ENCODE peak calls at places on chromosomes 11 and 22, in five cellular contexts. V is mesenchymal stem cell; W is RWPE1; M is CD8-positive, alpha-beta T cell; J is GM23338. L is an unnamed sample.
A peak's percentile ranks its signal among the peaks of the same experiment; 100 is the strongest.

GRCh38 chr11:130740819-130741218 is 175.5 kb downstream of the SNX19 start:
- DNase-seq in V (no peak), W (no peak), M (no peak), J (no peak), L (no peak)

GRCh38 chr11:2750601-2751522 is 51.1 kb upstream of the KCNQ1OT1 start:
- DNase-seq in V (no peak), W (no peak), M (no peak), J (no peak), L (no peak)

GRCh38 chr11:63767415-63768231 is 952 bp downstream of the ZFTA start:
- DNase-seq in V (peak; percentile 84), W (peak; percentile 65), M (peak; percentile 31), J (peak; percentile 99), L (no peak)

GRCh38 chr11:61516675-61517516 is 8.3 kb downstream of the LRRC10B start:
- DNase-seq in V (peak; percentile 50), W (peak; percentile 72), M (peak; percentile 63), J (peak; percentile 80), L (no peak)

GRCh38 chr11:36500315-36500721 is 9.8 kb downstream of the TRAF6 start:
- DNase-seq in V (peak; percentile 94), W (peak; percentile 63), M (no peak), J (no peak), L (peak; percentile 33)

GRCh38 chr11:61626580-61627380 is 45.9 kb upstream of the SYT7 start:
- DNase-seq in V (peak; percentile 66), W (peak; percentile 91), M (no peak), J (peak; percentile 79), L (peak; percentile 81)

GRCh38 chr22:50348058-50348457 is 4.9 kb downstream of the PPP6R2 start:
- DNase-seq in V (no peak), W (no peak), M (no peak), J (no peak), L (no peak)

GRCh38 chr11:64299847-64300648 is at the start of gene CATSPERZ:
- DNase-seq in V (no peak), W (no peak), M (no peak), J (peak; percentile 81), L (no peak)

GRCh38 chr11:69468236-69468635 is 13.2 kb upstream of the LINC01488 start:
- DNase-seq in V (no peak), W (no peak), M (no peak), J (no peak), L (no peak)

GRCh38 chr11:79744941-79745340 is 304.1 kb upstream of the TENM4 start:
- DNase-seq in V (no peak), W (no peak), M (no peak), J (no peak), L (peak; percentile 8)

GRCh38 chr22:24728790-24729637 is 45.5 kb downstream of the PIWIL3 start:
- DNase-seq in V (peak; percentile 49), W (no peak), M (no peak), J (peak; percentile 9), L (no peak)

GRCh38 chr22:42273855-42274451 is 3.5 kb upstream of the TCF20 start:
- DNase-seq in V (peak; percentile 4), W (no peak), M (no peak), J (peak; percentile 68), L (no peak)

GRCh38 chr11:75563978-75564552 is 2.0 kb downstream of the SERPINH1 start:
- DNase-seq in V (peak; percentile 90), W (peak; percentile 71), M (no peak), J (peak; percentile 91), L (no peak)

GRCh38 chr22:17872491-17872890 is 98.2 kb upstream of the BID start:
- DNase-seq in V (no peak), W (peak; percentile 87), M (no peak), J (no peak), L (peak; percentile 90)

GRCh38 chr22:37611202-37611601 is 2.6 kb downstream of the GGA1 start:
- DNase-seq in V (no peak), W (no peak), M (no peak), J (no peak), L (no peak)

GRCh38 chr11:79236541-79236971 is 204.3 kb downstream of the TENM4 start:
- DNase-seq in V (peak; percentile 89), W (no peak), M (no peak), J (no peak), L (no peak)

GRCh38 chr11:30107899-30108298 is 91.1 kb upstream of the KCNA4 start:
- DNase-seq in V (no peak), W (peak; percentile 50), M (no peak), J (no peak), L (peak; percentile 14)

GRCh38 chr11:8342821-8343681 is 79.4 kb upstream of the LMO1 start:
- DNase-seq in V (no peak), W (no peak), M (no peak), J (no peak), L (no peak)

GRCh38 chr22:36330655-36331305 is 57.0 kb downstream of the MYH9 start:
- DNase-seq in V (peak; percentile 85), W (no peak), M (no peak), J (no peak), L (no peak)

GRCh38 chr11:130774703-130775102 is 141.6 kb downstream of the SNX19 start:
- DNase-seq in V (no peak), W (no peak), M (no peak), J (no peak), L (no peak)

GRCh38 chr22:39534092-39534506 is 1.6 kb upstream of the RPS19BP1 start:
- DNase-seq in V (no peak), W (no peak), M (no peak), J (peak; percentile 43), L (no peak)

DNA sequence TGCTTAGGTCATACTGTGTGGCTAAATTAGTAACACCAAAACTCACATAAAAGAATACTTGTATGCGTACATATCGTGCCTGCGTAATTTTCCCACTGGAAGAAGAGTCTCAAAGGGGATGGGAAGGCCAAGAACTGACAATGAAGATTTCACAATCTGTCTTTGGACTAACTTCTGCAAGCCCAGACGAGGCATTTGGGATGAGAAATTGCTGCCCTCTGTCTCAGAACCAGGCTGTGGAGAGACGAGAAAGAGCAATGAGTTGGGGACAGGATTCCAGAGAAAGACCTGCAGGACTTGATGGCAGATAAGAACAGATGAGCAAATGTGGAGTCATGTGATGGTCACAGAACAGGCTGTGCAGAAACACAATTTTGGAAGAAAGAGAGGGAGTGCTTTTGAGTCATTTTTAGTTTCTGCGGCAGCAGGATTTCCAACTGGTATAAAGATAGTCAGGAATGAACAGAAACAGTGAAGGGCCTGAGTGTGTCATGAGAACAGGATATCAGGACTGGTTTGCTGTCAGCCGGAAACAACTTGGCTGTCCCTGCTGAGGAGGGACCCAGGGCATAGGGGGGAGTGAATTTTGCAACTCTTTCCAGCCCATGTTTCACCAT is 82.7 kb upstream of the CTSC start:
- DNase-seq in V (peak; percentile 74), W (peak; percentile 72), M (no peak), J (no peak), L (peak; percentile 98)
- H3K27ac ChIP-seq in V (no peak overlapping the region), W (peak overlapping the region; percentile 76), M (no peak overlapping the region), J (no peak overlapping the region), L (peak overlapping the region; percentile 97)

DNA sequence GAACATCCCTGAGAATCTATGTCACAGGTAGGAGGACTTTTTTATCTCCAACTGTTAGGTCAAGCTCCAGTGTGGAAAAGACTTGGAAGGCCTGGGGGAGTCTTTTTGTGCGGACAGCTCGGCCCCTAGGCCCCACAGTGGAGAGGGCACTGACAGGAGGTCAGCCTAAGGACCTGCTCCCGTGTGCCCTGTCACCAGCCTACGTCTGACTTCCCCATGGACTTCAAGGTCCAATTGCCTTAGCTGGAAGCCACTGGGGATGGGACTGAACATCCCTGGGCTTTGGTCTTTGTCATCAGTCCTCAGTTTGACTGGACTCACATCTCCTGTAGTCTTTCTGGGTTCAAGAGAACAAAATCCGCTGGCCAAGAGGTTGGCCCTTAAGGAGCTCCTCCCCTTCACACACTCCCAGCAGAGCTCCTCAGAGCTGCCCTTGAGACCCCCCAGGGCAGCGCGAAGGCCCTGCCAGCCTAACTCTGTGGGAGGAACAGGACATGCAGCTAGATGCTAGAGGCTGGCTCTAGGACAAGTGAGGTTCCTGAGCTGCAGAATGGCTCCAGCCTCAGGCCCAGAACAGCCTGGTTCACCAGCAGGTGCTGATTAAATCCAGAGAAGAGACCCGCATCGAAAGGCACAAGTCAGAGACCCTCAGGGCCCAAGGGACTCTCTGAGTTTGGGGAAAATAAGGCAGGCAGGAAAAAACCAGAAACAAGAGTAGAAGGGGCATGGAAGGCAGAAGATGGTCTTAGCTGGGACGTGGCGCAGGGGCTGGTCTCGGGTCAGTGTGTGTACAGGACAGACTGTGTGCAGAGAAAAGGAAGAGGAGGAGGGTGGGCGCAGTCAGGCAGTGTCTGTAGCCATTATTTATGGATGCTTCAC is 31.6 kb downstream of the PPP2R1B start:
- DNase-seq in V (no peak), W (no peak), M (no peak), J (no peak), L (no peak)
- H3K27ac ChIP-seq in V (peak overlapping the region; percentile 90), W (peak overlapping the region; percentile 87), M (no peak overlapping the region), J (peak overlapping the region; percentile 45), L (no peak overlapping the region)

DNA sequence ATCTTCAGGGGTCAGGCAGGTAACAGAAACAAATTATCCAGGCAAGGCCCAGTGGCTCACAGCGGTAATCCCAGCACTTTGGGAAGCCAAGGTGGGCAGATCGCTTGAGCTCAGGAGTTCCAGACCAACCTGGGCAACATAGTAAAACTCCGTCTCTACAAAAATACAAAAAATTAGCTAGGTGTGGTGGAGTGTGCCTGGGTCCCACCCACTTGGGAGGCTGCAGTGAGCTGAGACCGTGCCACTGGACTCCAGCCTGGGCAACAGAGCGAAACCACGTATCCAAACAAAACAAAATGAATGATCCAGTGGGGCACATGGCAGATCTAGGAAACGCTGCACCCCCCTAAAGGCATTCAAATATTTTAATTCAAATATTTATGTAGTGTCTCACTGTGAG is 9.9 kb downstream of the NUMA1 start:
- DNase-seq in V (no peak), W (no peak), M (no peak), J (no peak), L (no peak)
- H3K27ac ChIP-seq in V (peak overlapping the region; percentile 83), W (peak overlapping the region; percentile 79), M (no peak overlapping the region), J (no peak overlapping the region), L (peak overlapping the region; percentile 95)

GRCh38 chr22:29623059-29623458 is 19.6 kb downstream of the NF2 start:
- DNase-seq in V (no peak), W (no peak), M (no peak), J (no peak), L (no peak)

GRCh38 chr22:29627196-29627535 is 23.7 kb downstream of the NF2 start:
- DNase-seq in V (no peak), W (no peak), M (no peak), J (no peak), L (no peak)

GRCh38 chr22:29626497-29627195 is 23.2 kb downstream of the NF2 start:
- DNase-seq in V (peak; percentile 64), W (peak; percentile 42), M (no peak), J (no peak), L (no peak)

GRCh38 chr22:29623553-29624169 is 20.2 kb downstream of the NF2 start:
- DNase-seq in V (no peak), W (no peak), M (no peak), J (no peak), L (no peak)

DNA sequence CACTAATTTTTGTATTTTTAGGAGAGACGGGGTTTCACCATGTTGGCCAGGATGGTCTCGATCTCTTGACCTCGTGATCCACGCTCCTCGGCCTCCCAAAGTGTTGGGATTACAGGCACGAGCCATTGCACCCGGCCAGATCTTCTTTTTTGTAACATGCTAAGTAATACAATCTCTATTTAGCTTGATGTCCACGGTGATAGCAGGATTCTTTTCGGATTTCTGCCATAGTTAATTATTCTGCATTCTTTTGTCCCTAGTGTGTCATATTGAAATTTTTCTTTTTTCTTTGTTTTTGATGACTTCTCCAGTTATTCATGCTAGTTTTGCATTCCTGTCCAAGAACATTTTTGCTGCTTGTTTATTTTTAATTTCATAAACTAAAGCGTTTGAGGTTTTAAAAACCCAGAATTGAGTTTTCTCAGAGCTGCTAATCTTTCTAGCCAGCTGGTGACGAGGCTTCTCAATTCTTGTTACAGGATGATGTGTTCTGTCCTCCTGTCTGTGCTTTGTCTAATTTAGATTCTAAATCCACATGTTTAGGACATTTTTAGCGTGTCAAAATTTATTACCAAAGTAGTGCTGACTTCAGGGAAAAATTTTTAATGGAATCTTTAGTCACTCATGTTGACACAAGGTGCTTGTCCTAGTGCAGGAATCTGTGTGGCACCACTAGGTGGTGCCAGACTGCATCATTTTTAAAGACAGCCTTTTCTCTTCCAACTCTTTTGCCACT is 21.8 kb downstream of the NF2 start:
- DNase-seq in V (peak; percentile 80), W (peak; percentile 31), M (peak; percentile 30), J (peak; percentile 61), L (no peak)
- H3K27ac ChIP-seq in V (peak overlapping the region; percentile 92), W (peak overlapping the region; percentile 61), M (no peak overlapping the region), J (peak overlapping the region; percentile 57), L (peak overlapping the region; percentile 91)